ENCODE peak calls at places on chromosomes 4 and X, in seven cellular contexts. One of them, this sample, is unnamed.

GRCh38 chr4:172648471-172648870 is 520.1 kb upstream of the GALNT7 start:
- DNase-seq in RWPE1: no peak
- DNase-seq in GM12865: no peak
- DNase-seq in breast epithelium: no peak
- DNase-seq in upper lobe of left lung: no peak
- DNase-seq in OCI-LY7: no peak
- DNase-seq in astrocyte of the spinal cord: peak; percentile 19
- DNase-seq in this sample: no peak

GRCh38 chrX:63657821-63658220 is 127.2 kb downstream of the ARHGEF9 start:
- DNase-seq in breast epithelium: peak; percentile 55
- DNase-seq in upper lobe of left lung: peak; percentile 72
- DNase-seq in OCI-LY7: no peak
- DNase-seq in RWPE1: peak; percentile 22
- DNase-seq in GM12865: no peak
- DNase-seq in astrocyte of the spinal cord: peak; percentile 76
- DNase-seq in this sample: peak; percentile 3

GRCh38 chrX:291411-291901 is 10.3 kb downstream of the PLCXD1 start:
- DNase-seq in breast epithelium: no peak
- DNase-seq in RWPE1: no peak
- DNase-seq in astrocyte of the spinal cord: no peak
- DNase-seq in OCI-LY7: no peak
- DNase-seq in upper lobe of left lung: peak; percentile 17
- DNase-seq in GM12865: no peak
- DNase-seq in this sample: no peak

GRCh38 chr4:88027611-88028608 is 20.5 kb downstream of the PKD2 start:
- DNase-seq in GM12865: no peak
- DNase-seq in upper lobe of left lung: no peak
- DNase-seq in OCI-LY7: no peak
- DNase-seq in astrocyte of the spinal cord: peak; percentile 84
- DNase-seq in breast epithelium: no peak
- DNase-seq in RWPE1: peak; percentile 72
- DNase-seq in this sample: peak; percentile 68

GRCh38 chr4:47469951-47470350 is 6.4 kb upstream of the COMMD8 start:
- DNase-seq in astrocyte of the spinal cord: peak; percentile 57
- DNase-seq in RWPE1: no peak
- DNase-seq in breast epithelium: no peak
- DNase-seq in upper lobe of left lung: no peak
- DNase-seq in OCI-LY7: no peak
- DNase-seq in GM12865: no peak
- DNase-seq in this sample: no peak

GRCh38 chrX:97021680-97022079 is 138.0 kb downstream of the RPA4 start:
- DNase-seq in GM12865: no peak
- DNase-seq in upper lobe of left lung: no peak
- DNase-seq in OCI-LY7: no peak
- DNase-seq in astrocyte of the spinal cord: peak; percentile 45
- DNase-seq in RWPE1: peak; percentile 3
- DNase-seq in breast epithelium: no peak
- DNase-seq in this sample: no peak

GRCh38 chrX:115367455-115367854 is 77.9 kb downstream of the LUZP4 start:
- DNase-seq in astrocyte of the spinal cord: peak; percentile 80
- DNase-seq in GM12865: no peak
- DNase-seq in OCI-LY7: no peak
- DNase-seq in upper lobe of left lung: no peak
- DNase-seq in breast epithelium: peak; percentile 39
- DNase-seq in RWPE1: peak; percentile 8
- DNase-seq in this sample: no peak

GRCh38 chrX:153707406-153707805 is 16.8 kb downstream of the BCAP31 start:
- DNase-seq in OCI-LY7: no peak
- DNase-seq in GM12865: no peak
- DNase-seq in RWPE1: no peak
- DNase-seq in upper lobe of left lung: no peak
- DNase-seq in breast epithelium: no peak
- DNase-seq in astrocyte of the spinal cord: no peak
- DNase-seq in this sample: no peak

GRCh38 chr4:184475096-184475461 is 729 bp upstream of the IRF2 start:
- DNase-seq in breast epithelium: peak; percentile 54
- DNase-seq in RWPE1: peak; percentile 34
- DNase-seq in OCI-LY7: peak; percentile 57
- DNase-seq in GM12865: peak; percentile 76
- DNase-seq in astrocyte of the spinal cord: no peak
- DNase-seq in upper lobe of left lung: peak; percentile 60
- DNase-seq in this sample: no peak

GRCh38 chrX:150769408-150769807 is 76.2 kb downstream of the MTMR1 start:
- DNase-seq in GM12865: no peak
- DNase-seq in OCI-LY7: no peak
- DNase-seq in RWPE1: no peak
- DNase-seq in upper lobe of left lung: no peak
- DNase-seq in astrocyte of the spinal cord: no peak
- DNase-seq in breast epithelium: no peak
- DNase-seq in this sample: no peak

GRCh38 chrX:154748712-154749339 is 2.1 kb downstream of the GAB3 start:
- DNase-seq in upper lobe of left lung: peak; percentile 64
- DNase-seq in astrocyte of the spinal cord: peak; percentile 60
- DNase-seq in RWPE1: peak; percentile 45
- DNase-seq in breast epithelium: no peak
- DNase-seq in OCI-LY7: peak; percentile 38
- DNase-seq in GM12865: peak; percentile 60
- DNase-seq in this sample: no peak

GRCh38 chr4:180636696-180637095 is 1606.5 kb upstream of the TENM3 start:
- DNase-seq in RWPE1: no peak
- DNase-seq in GM12865: no peak
- DNase-seq in OCI-LY7: no peak
- DNase-seq in astrocyte of the spinal cord: peak; percentile 86
- DNase-seq in breast epithelium: no peak
- DNase-seq in upper lobe of left lung: no peak
- DNase-seq in this sample: peak; percentile 31

GRCh38 chrX:48179691-48180090 is 16.9 kb downstream of the SSX5 start:
- DNase-seq in GM12865: no peak
- DNase-seq in OCI-LY7: no peak
- DNase-seq in breast epithelium: no peak
- DNase-seq in astrocyte of the spinal cord: no peak
- DNase-seq in RWPE1: peak; percentile 1
- DNase-seq in upper lobe of left lung: no peak
- DNase-seq in this sample: no peak

GRCh38 chr4:81807386-81807785 is 335.7 kb upstream of the RASGEF1B start:
- DNase-seq in upper lobe of left lung: no peak
- DNase-seq in breast epithelium: no peak
- DNase-seq in GM12865: no peak
- DNase-seq in OCI-LY7: no peak
- DNase-seq in astrocyte of the spinal cord: no peak
- DNase-seq in RWPE1: no peak
- DNase-seq in this sample: no peak

GRCh38 chr4:154503598-154503997 is 12.0 kb upstream of the DCHS2 start:
- DNase-seq in upper lobe of left lung: no peak
- DNase-seq in OCI-LY7: peak; percentile 38
- DNase-seq in GM12865: no peak
- DNase-seq in astrocyte of the spinal cord: peak; percentile 11
- DNase-seq in breast epithelium: no peak
- DNase-seq in RWPE1: peak; percentile 58
- DNase-seq in this sample: no peak

DNA sequence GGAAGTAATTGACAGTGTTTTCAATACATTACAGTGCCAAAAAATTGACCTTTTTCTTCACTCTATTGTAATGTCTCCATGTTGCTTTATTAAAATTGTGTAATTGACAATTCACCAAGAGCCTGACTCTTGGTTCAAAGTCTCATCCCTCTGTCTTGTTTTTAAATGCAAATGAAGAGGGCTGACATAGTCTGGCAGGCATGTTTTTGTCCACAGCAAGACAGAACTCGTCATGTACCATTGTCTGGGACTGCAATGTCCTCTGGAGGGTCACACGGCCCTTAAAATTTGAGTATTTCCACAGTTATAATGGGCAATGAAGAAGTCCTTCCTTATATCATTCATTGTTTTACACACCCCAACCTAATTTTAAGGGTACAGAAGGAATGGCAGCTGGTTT is 38.0 kb upstream of the FBXW7 start:
- DNase-seq in upper lobe of left lung: no peak
- DNase-seq in RWPE1: no peak
- DNase-seq in OCI-LY7: no peak
- DNase-seq in breast epithelium: no peak
- DNase-seq in GM12865: no peak
- DNase-seq in astrocyte of the spinal cord: no peak
- DNase-seq in this sample: no peak
- TF ChIP-seq CTCF in upper lobe of left lung: no peak
- TF ChIP-seq CTCF in RWPE1: no peak
- TF ChIP-seq CTCF in OCI-LY7: no peak
- TF ChIP-seq CTCF in breast epithelium: no peak
- TF ChIP-seq CTCF in GM12865: no peak
- TF ChIP-seq CTCF in astrocyte of the spinal cord: no peak
- TF ChIP-seq CTCF in this sample: no peak

DNA sequence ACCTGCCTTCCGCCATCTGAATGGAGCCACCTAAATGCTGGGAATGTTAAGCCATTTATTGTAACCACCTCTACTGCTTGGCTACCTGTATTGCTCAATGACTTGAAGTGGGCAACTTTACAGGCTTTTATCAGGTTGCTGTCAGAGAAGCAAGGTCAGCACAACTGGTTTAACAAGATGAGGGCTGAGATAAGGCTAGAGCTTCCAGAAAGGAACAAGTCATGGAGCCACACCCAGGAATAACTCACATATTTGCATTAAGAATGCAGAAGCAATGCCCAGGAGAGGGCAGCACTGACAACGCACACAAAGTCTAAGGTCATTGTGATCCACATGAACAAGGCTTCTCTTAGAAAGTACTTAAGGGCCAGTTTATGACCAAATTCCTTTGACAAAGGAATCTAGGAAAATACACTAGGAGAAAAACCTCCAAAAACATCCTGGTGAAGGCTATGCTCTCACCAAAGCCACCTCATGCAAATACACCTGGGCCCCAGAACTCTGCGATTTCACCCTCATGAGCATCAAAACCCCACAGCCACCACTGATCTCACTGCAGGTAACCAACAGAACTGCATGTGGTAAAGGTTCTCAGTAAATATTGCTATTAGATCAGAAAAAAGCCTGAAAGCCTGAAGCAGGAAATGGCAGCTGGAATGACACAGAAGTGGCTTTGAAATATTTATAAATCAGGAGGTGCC is 15.0 kb upstream of the STS start:
- DNase-seq in astrocyte of the spinal cord: peak; percentile 79
- DNase-seq in RWPE1: peak; percentile 64
- DNase-seq in GM12865: peak; percentile 60
- DNase-seq in OCI-LY7: peak; percentile 69
- DNase-seq in breast epithelium: peak; percentile 51
- DNase-seq in upper lobe of left lung: peak; percentile 88
- DNase-seq in this sample: no peak
- TF ChIP-seq CTCF in astrocyte of the spinal cord: peak; percentile 65
- TF ChIP-seq CTCF in RWPE1: peak; percentile 15
- TF ChIP-seq CTCF in GM12865: peak; percentile 30
- TF ChIP-seq CTCF in OCI-LY7: peak; percentile 77
- TF ChIP-seq CTCF in breast epithelium: no peak
- TF ChIP-seq CTCF in upper lobe of left lung: peak; percentile 50
- TF ChIP-seq CTCF in this sample: peak; percentile 43

DNA sequence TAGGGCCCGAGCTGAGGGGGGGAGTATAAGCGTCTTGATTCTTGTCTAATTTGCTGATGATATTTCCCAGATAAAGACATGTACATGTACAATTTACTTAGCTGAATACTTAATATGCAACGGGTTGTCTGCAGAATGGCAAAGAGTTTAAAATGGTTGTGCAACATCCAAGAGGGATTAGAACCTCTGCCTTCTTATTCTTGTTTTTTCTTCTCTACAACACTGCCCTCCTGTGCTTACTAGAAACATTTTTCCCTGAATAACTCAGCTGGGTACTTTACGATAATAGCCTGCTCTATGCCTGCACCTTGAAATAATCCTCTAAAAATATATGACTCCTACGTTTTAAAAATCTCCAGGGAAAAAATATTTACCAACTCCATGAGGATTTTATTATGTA is 41.8 kb downstream of the INTS12 start:
- DNase-seq in upper lobe of left lung: no peak
- DNase-seq in RWPE1: peak; percentile 10
- DNase-seq in OCI-LY7: peak; percentile 19
- DNase-seq in GM12865: peak; percentile 31
- DNase-seq in breast epithelium: no peak
- DNase-seq in astrocyte of the spinal cord: peak; percentile 18
- DNase-seq in this sample: no peak
- TF ChIP-seq CTCF in upper lobe of left lung: peak; percentile 21
- TF ChIP-seq CTCF in RWPE1: no peak
- TF ChIP-seq CTCF in OCI-LY7: peak; percentile 65
- TF ChIP-seq CTCF in GM12865: peak; percentile 30
- TF ChIP-seq CTCF in breast epithelium: no peak
- TF ChIP-seq CTCF in astrocyte of the spinal cord: no peak
- TF ChIP-seq CTCF in this sample: no peak

GRCh38 chr4:42750091-42750490 is 93.2 kb upstream of the ATP8A1 start:
- DNase-seq in OCI-LY7: peak; percentile 60
- DNase-seq in GM12865: peak; percentile 54
- DNase-seq in RWPE1: no peak
- DNase-seq in upper lobe of left lung: peak; percentile 25
- DNase-seq in astrocyte of the spinal cord: no peak
- DNase-seq in breast epithelium: no peak
- DNase-seq in this sample: no peak
- TF ChIP-seq CTCF in OCI-LY7: peak; percentile 79
- TF ChIP-seq CTCF in GM12865: peak; percentile 31
- TF ChIP-seq CTCF in RWPE1: no peak
- TF ChIP-seq CTCF in upper lobe of left lung: peak; percentile 16
- TF ChIP-seq CTCF in astrocyte of the spinal cord: no peak
- TF ChIP-seq CTCF in breast epithelium: no peak
- TF ChIP-seq CTCF in this sample: no peak

DNA sequence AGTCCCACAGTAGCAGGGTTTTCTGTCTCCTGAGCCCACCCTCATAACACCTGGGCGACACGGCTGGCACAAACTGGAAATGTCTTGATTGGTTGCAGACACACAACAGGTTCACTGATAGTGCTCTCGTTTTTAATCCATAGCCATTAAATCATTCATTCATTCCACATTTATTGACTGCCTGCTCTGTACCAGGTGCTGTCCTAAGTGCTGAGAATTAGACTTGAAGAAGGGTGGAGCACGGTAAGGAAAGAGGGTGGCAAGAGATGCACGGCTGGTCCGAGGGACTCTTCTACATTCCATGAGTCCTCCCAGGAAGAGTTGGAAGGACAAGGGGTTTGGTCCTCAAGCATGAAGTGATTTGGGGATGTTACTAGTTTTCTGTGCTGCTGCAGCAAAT is 100.0 kb downstream of the RELL1 start:
- DNase-seq in breast epithelium: no peak
- DNase-seq in GM12865: no peak
- DNase-seq in OCI-LY7: no peak
- DNase-seq in upper lobe of left lung: no peak
- DNase-seq in RWPE1: no peak
- DNase-seq in astrocyte of the spinal cord: no peak
- DNase-seq in this sample: no peak
- TF ChIP-seq CTCF in breast epithelium: no peak
- TF ChIP-seq CTCF in GM12865: no peak
- TF ChIP-seq CTCF in OCI-LY7: no peak
- TF ChIP-seq CTCF in upper lobe of left lung: no peak
- TF ChIP-seq CTCF in RWPE1: no peak
- TF ChIP-seq CTCF in astrocyte of the spinal cord: no peak
- TF ChIP-seq CTCF in this sample: no peak